ENCODE peak calls at places on chromosomes 2 and 18, in seven cellular contexts. O is activated CD8-positive, alpha-beta memory T cell treated with anti-CD3 and anti-CD28 coated beads, Interleukin-2, amount 50 U/mL, for 4 hours; Z is GDM1; T is DND-41; B is amniotic stem cell; I is tibial nerve; P is HepG2. Y is an unnamed sample.

GRCh38 chr2:234453216-234453615 is 43.7 kb downstream of the ARL4C start:
- DNase-seq in B (no peak), O (no peak), T (peak), Z (no peak), P (no peak), I (no peak), Y (no peak)

GRCh38 chr18:37419272-37419671 is 146.3 kb downstream of the CELF4 start:
- DNase-seq in B (no peak), P (no peak), I (no peak), O (no peak), T (no peak), Z (no peak), Y (no peak)

GRCh38 chr18:50277935-50278334 is 3.4 kb downstream of the MBD1 start:
- DNase-seq in I (no peak), P (no peak), T (no peak), B (no peak), O (no peak), Z (no peak), Y (no peak)

GRCh38 chr2:106061971-106062370 is 132.1 kb downstream of the UXS1 start:
- DNase-seq in I (no peak), Z (no peak), P (no peak), O (no peak), B (no peak), T (no peak), Y (no peak)

GRCh38 chr2:238320648-238321281 is 447 bp downstream of the TRAF3IP1 start:
- DNase-seq in T (no peak), I (no peak), O (peak), Z (no peak), P (no peak), B (peak), Y (no peak)

GRCh38 chr18:499351-500229 is 911 bp downstream of the COLEC12 start:
- DNase-seq in I (no peak), O (no peak), B (peak), P (peak), Z (no peak), T (no peak), Y (no peak)

GRCh38 chr2:171523339-171523931 is 1.2 kb downstream of the CYBRD1 start:
- DNase-seq in T (peak), B (peak), Z (peak), O (no peak), P (peak), I (peak), Y (no peak)

GRCh38 chr2:166700079-166700478 is 188.2 kb upstream of the XIRP2 start:
- DNase-seq in P (no peak), O (no peak), T (no peak), B (no peak), I (no peak), Z (no peak), Y (no peak)

GRCh38 chr2:69133898-69134297 is 120.9 kb downstream of the ANTXR1 start:
- DNase-seq in Z (no peak), P (no peak), O (no peak), I (no peak), B (no peak), T (no peak), Y (no peak)

GRCh38 chr2:17416891-17417391 is 101.3 kb downstream of the RAD51AP2 start:
- DNase-seq in I (no peak), B (peak), P (no peak), T (no peak), Z (no peak), O (no peak), Y (no peak)

GRCh38 chr2:160229591-160229990 is 29.5 kb upstream of the ITGB6 start:
- DNase-seq in B (peak), I (no peak), O (no peak), P (no peak), Z (no peak), T (no peak), Y (no peak)

GRCh38 chr2:186480991-186481390 is 5.1 kb upstream of the ZC3H15 start:
- DNase-seq in T (no peak), P (no peak), B (no peak), I (no peak), O (no peak), Z (no peak), Y (no peak)

Y was measured in glomerular endothelial cell.